ENCODE peak calls at places on chromosomes 13 and 19, in six cellular contexts. P is breast epithelium, L is body of pancreas, T is ovary, U is A549, W is sigmoid colon. D is an unnamed sample.

GRCh38 chr19:8611890-8612806 is 1.6 kb upstream of the ADAMTS10 start:
- DNase-seq in U (peak), W (peak), P (no peak), T (peak), L (peak), D (no peak)

GRCh38 chr19:29810504-29810871 is 1.3 kb upstream of the CCNE1 start:
- DNase-seq in L (peak), W (no peak), U (no peak), P (peak), T (peak), D (no peak)

GRCh38 chr19:2540646-2541454 is 64.9 kb downstream of the GADD45B start:
- DNase-seq in P (peak), U (peak), T (peak), W (peak), L (peak), D (peak)

GRCh38 chr19:54207908-54208783 is 7.5 kb downstream of the RPS9 start:
- DNase-seq in W (peak), T (peak), L (peak), P (no peak), U (no peak), D (peak)

GRCh38 chr13:113148940-113149503 is 9.4 kb upstream of the PROZ start:
- DNase-seq in L (no peak), U (no peak), P (no peak), W (no peak), T (peak), D (no peak)

GRCh38 chr19:54069482-54069881 is 5.8 kb upstream of the VSTM1 start:
- DNase-seq in T (no peak), W (no peak), U (no peak), P (no peak), L (no peak), D (no peak)

GRCh38 chr19:5691930-5692784 is 2.1 kb downstream of the RPL36 start:
- DNase-seq in P (no peak), L (no peak), T (no peak), U (no peak), W (peak), D (peak)

GRCh38 chr13:24032252-24032651 is 128.3 kb upstream of the SPATA13 start:
- DNase-seq in L (no peak), U (no peak), P (no peak), W (no peak), T (no peak), D (no peak)

GRCh38 chr19:15246198-15246481 is 13.9 kb upstream of the EPHX3 start:
- DNase-seq in P (no peak), U (no peak), L (no peak), W (no peak), T (no peak), D (no peak)

GRCh38 chr13:113110048-113110851 is 4.7 kb downstream of the F7 start:
- DNase-seq in W (peak), L (no peak), P (no peak), T (no peak), U (no peak), D (peak)

GRCh38 chr13:30856004-30856790 is 49.9 kb upstream of the MEDAG start:
- DNase-seq in U (no peak), L (no peak), W (no peak), T (no peak), P (no peak), D (no peak)

DNA sequence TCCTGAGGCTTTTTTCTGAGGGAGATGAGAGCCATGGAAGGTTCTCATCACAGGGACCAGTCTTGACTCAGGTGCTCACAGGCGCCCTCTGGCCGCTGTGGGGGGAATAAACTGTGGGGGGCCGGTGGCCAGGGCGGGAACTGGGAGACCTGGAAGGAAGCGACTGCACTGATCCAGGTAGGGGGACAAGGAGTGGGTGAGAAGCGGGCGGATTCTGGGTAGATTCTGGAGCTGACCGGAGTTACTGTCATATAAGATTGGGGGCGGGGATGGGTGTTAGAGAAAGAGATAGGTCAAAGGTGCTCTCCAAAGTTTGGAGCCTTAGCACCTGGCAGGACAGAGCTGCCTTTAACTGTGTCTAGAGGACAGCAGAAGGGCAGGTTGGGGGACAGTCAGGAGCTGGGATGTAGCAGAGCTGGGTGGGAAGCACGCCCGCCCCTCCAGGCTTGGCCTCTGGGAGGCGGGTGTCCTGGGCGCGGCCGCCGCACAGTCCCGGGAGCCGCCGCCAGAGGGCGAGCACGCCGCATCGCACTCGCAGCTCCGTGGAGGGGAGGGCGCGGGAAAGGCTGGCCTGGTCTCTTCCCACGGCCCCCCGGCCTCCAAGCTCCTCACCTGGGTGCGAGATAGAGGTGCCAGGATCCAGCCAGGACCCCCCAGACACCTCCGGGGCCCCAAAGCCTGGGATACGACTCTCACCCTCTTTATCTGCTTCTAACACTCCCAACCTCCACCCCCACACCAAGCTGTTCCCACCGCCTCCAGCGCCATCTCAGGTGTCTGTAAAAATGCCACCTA is 4.2 kb upstream of the DAND5 start:
- DNase-seq in W (peak), L (peak), T (peak), P (peak), U (peak), D (peak)
- TF ChIP-seq POLR2A in W (no peak), L (no peak), T (no peak), P (no peak), U (no peak), D (no peak)

GRCh38 chr19:12997225-12997966 is 2.1 kb downstream of the NFIX start:
- DNase-seq in W (no peak), T (peak), L (no peak), U (no peak), P (no peak), D (no peak)
- H3K27ac ChIP-seq in W (peak), T (peak), L (peak), U (no peak), P (peak), D (no peak)

DNA sequence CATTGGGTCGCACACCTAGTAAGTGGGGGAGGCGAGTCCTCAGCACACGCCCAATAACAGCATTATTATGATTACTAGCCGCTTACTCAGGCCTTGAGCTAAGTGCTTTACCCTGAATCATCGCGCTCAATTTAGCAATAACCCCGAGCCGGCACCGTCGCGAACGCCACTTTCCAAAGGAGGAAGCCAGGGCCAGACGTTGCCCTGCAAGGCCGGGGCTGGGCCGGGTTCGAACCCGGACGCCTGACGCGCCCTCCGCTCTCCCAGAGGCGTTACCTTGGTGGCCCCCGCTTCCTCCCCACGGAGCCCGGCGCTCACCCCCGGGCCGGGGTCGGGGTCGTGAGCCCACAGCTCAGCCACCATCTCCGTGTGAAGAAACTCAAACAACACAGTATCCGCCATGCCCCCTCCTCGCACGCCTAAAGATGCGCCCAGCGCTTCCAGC is at the start of gene TRAPPC6A:
- DNase-seq in U (peak), W (no peak), L (no peak), P (no peak), T (no peak), D (no peak)
- TF ChIP-seq POLR2A in U (peak), W (peak), L (no peak), P (peak), T (peak), D (peak)

DNA sequence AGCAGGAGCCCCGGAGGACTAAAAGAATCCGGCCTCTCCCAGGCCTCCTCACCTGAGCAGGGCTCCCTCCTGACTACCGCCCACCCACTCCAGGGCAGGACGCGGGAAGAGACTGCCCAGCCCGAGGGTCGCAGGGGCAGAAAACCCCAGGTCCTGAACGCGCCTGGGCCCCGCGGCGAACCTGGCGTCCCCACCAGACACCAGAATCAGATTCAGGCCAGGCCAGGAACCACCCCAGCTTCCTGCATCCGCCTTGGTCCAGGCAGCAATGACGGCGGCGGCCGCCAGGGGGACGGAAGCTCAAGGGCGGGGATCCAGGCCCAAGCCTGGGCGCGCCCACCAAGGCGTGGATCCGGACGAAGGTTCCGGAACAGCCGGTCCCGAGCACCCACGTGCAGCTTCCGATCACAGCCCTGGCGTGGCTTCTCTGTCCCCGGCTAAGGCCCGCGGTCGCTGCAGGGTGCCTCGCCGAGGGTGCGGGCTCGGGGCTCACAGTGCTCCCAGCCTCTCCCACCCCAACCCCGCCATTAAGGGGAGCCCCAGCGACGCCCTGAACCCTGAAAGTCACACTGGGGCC is 3.6 kb downstream of the LGALS7 start:
- DNase-seq in U (peak), P (peak), L (peak), W (peak), T (peak), D (peak)
- H3K27ac ChIP-seq in U (peak), P (peak), L (no peak), W (peak), T (no peak), D (no peak)

GRCh38 chr19:49094505-49095482 is 9.5 kb downstream of the SNRNP70 start:
- DNase-seq in U (no peak), W (no peak), P (no peak), L (no peak), T (no peak), D (no peak)
- TF ChIP-seq POLR2A in U (no peak), W (no peak), P (no peak), L (no peak), T (no peak), D (no peak)

DNA sequence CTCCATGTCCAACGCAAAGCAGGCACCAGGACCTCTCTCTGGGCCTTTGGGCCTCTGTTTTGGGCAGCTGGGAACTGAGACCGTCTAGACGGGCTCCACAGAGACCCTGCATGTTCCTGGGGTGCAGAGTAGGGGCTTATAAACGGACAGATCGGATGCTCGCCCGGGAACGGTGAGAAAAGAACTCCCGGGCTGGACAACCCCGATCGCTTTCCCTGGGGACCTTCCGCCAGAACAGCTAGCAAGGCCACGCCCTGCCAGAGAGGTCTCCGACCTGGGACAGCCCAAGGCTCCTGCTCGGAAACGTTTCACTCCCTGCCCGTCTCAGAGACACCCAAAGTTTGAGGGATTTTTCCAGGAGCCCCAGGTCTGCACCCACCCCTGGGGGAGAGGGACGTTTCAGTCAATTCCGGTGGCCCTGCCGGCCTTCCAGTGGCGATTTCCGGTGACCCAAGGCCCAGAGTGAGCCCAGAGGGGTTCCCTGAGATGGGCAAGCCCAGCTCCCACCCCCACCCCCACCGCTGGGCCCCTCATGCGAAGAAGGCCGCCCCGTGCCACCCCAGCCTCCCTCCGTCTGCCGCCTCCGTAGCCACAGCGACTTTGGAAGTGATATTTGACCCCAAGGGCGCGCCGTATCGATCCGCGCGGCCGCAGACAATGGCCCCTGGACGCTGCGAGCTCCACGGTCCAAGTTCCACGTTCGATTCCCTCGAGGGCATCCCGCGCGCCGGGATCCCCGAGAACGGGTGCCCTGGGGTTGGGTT is 1.7 kb downstream of the NR2F6 start:
- DNase-seq in U (no peak), P (no peak), T (peak), W (no peak), L (peak), D (peak)
- H3K27ac ChIP-seq in U (peak), P (peak), T (peak), W (peak), L (peak), D (peak)

D was measured in right lobe of liver.